ENCODE peak calls at places on chromosome 2, in four cellular contexts. V is stomach, X is left ventricle myocardium inferior, N is pancreas. G is an unnamed sample.

GRCh38 chr2:176088048-176088936 is 4.2 kb upstream of the HOXD13 start:
- DNase-seq in V (peak; percentile 54), X (peak; percentile 53), N (peak; percentile 82), G (peak; percentile 59)

GRCh38 chr2:9422321-9423099 is 818 bp downstream of the ITGB1BP1 start:
- DNase-seq in V (peak; percentile 41), X (peak; percentile 39), N (peak; percentile 74), G (peak; percentile 34)

GRCh38 chr2:234677758-234678538 is 181.1 kb upstream of the ARL4C start:
- DNase-seq in V (no peak), X (no peak), N (no peak), G (no peak)

GRCh38 chr2:239991689-239992314 is 33.3 kb downstream of the NDUFA10 start:
- DNase-seq in V (no peak), X (no peak), N (no peak), G (no peak)

GRCh38 chr2:208015475-208015874 is 9.9 kb downstream of the PLEKHM3 start:
- DNase-seq in V (no peak), X (no peak), N (no peak), G (no peak)

GRCh38 chr2:64762301-64762997 is 108.7 kb upstream of the SERTAD2 start:
- DNase-seq in V (no peak), X (no peak), N (no peak), G (no peak)

GRCh38 chr2:241507430-241508239 is 749 bp downstream of the STK25 start:
- DNase-seq in V (peak; percentile 47), X (peak; percentile 31), N (peak; percentile 80), G (peak; percentile 32)

GRCh38 chr2:134869941-134870736 is 31.7 kb downstream of the ACMSD start:
- DNase-seq in V (no peak), X (peak; percentile 27), N (no peak), G (peak; percentile 13)

GRCh38 chr2:69693472-69694450 is 48.2 kb upstream of the ANXA4 start:
- DNase-seq in V (no peak), X (no peak), N (no peak), G (no peak)

GRCh38 chr2:60407398-60407797 is 146.1 kb downstream of the BCL11A start:
- DNase-seq in V (no peak), X (no peak), N (no peak), G (no peak)

GRCh38 chr2:225766431-225766830 is 366.9 kb downstream of the NYAP2 start:
- DNase-seq in V (no peak), X (no peak), N (no peak), G (no peak)

GRCh38 chr2:587371-587960 is 89.7 kb downstream of the TMEM18 start:
- DNase-seq in V (no peak), X (no peak), N (no peak), G (no peak)

GRCh38 chr2:218168635-218169462 is 2.1 kb upstream of the CXCR1 start:
- DNase-seq in V (peak; percentile 73), X (peak; percentile 29), N (peak; percentile 67), G (peak; percentile 26)

GRCh38 chr2:18701981-18702380 is 112.6 kb upstream of the NT5C1B start:
- DNase-seq in V (no peak), X (no peak), N (no peak), G (no peak)

DNA sequence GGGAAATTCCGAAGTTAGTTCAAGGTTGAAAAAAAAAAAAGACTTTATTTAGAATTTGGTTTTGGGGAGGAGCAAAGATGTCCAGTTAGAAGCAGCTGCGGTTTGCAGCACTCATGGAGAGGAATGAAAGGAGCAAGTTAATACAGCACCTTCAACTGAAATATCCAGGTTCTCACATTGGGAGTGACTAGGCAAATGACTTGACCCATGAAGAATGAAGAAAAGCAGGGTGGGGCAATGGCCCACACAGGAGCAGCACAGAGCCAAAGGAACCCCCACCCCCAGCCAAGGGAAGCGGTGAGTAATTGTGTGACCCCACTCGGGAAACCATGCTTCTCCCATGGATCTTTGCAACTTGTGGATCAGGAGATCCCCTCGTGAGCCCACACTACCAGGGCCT is 32.8 kb downstream of the ZNF892 start:
- DNase-seq in V (no peak), X (no peak), N (no peak), G (no peak)
- H3K9me3 ChIP-seq in V (peaks cover 13% of the 10 kb centered on the region), X (peaks cover 86% of the 10 kb centered on the region), N (no peaks in the 10 kb centered on the region), G (peaks cover 45% of the 10 kb centered on the region)

DNA sequence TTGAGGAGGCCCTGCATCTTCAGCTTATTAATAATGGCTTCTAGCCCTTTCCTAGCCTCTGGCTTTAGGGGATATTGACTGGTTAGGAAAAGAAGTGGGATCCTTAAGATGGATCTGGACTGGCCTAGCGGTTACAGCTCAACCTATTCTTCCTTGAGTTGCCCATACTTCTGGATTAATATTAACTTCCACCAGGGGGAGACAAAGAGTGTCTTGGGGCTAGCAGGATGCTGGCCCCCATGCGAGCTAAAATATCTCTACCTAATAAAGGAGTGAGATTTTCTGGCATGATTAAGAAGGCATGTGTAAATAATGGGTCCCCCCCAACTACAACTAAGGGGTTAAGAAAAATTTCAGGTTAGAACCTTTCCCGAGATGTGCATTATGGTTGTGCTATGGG is 23.2 kb upstream of the PLA2R1 start:
- DNase-seq in V (no peak), X (no peak), N (no peak), G (no peak)
- TF ChIP-seq CTCF in V (no peak), X (no peak), N (no peak), G (no peak)

GRCh38 chr2:151824886-151825285 is 3.3 kb downstream of the ARL5A start:
- DNase-seq in V (no peak), X (no peak), N (no peak), G (no peak)
- H3K4me1 ChIP-seq in V (peaks cover 57% of the 10 kb centered on the region), X (peaks cover 86% of the 10 kb centered on the region), N (peaks cover 7% of the 10 kb centered on the region), G (peaks cover 65% of the 10 kb centered on the region)

GRCh38 chr2:140416577-140416976 is 1636.4 kb upstream of the NXPH2 start:
- DNase-seq in V (no peak), X (no peak), N (no peak), G (no peak)
- H3K9me3 ChIP-seq in V (no peaks in the 10 kb centered on the region), X (peaks cover 8% of the 10 kb centered on the region), N (no peaks in the 10 kb centered on the region), G (no peaks in the 10 kb centered on the region)

DNA sequence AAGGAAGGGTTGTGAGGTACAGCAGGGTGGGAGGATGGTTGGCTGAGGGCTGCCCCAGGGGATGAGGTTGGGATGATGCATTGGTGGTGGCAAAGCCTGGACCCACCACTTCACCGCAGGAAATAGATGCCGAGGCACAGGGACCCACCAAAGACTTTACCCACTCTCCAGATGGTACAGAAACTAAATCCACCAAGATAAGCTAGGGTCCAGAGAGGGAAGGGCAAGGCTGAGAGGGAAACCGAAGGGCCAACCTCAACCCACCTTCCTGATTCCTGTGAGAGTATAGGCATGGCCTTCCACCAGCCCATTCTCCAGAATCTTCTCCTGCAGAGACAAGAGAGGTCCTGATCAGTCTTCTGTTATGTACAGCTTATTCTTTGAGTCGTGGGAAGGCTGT is 18.1 kb downstream of the CAPN14 start:
- DNase-seq in V (no peak), X (no peak), N (no peak), G (no peak)
- TF ChIP-seq CTCF in V (no peak), X (no peak), N (no peak), G (no peak)

GRCh38 chr2:127406454-127406853 is 11.8 kb upstream of the PROC start:
- DNase-seq in V (no peak), X (no peak), N (no peak), G (no peak)

GRCh38 chr2:127407661-127408003 is 10.6 kb upstream of the PROC start:
- DNase-seq in V (no peak), X (no peak), N (no peak), G (no peak)

GRCh38 chr2:127408004-127408806 is 10.0 kb upstream of the PROC start:
- DNase-seq in V (peak; percentile 95), X (peak; percentile 92), N (peak; percentile 99), G (peak; percentile 94)

GRCh38 chr2:127408807-127409099 is 9.5 kb upstream of the PROC start:
- DNase-seq in V (no peak), X (no peak), N (no peak), G (no peak)

DNA sequence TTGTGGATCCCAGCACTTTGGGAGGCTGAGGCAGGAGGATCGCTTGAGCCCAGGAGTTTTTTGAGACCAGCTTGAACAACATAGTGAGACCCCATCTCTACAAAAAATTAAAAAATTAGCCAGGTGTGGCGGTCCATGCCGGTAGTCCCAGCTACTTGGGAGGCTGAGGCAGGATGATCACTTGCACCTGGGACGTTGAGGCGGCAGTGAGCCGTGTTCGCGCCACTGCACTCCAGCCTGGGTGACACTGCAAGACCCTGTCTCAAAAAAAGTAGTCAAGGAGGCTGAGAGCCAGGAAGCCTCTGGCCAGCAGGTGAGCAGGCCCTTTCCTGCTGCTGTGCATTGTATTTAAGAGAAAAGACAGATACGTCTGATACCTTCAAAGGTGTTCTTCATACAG is 11.1 kb upstream of the PROC start:
- DNase-seq in V (no peak), X (no peak), N (no peak), G (no peak)
- H3K4me1 ChIP-seq in V (peaks cover 58% of the 10 kb centered on the region), X (peaks cover 55% of the 10 kb centered on the region), N (no peaks in the 10 kb centered on the region), G (peaks cover 18% of the 10 kb centered on the region)

GRCh38 chr2:125526093-125526492 is 1129.9 kb upstream of the GYPC start:
- DNase-seq in V (no peak), X (no peak), N (no peak), G (no peak)
- H3K9me3 ChIP-seq in V (no peaks in the 10 kb centered on the region), X (peaks cover 6% of the 10 kb centered on the region), N (no peaks in the 10 kb centered on the region), G (no peaks in the 10 kb centered on the region)

GRCh38 chr2:172462393-172463381 is 35.3 kb downstream of the ITGA6 start:
- DNase-seq in V (no peak), X (no peak), N (no peak), G (no peak)
- TF ChIP-seq CTCF in V (no peak), X (no peak), N (no peak), G (no peak)

G was measured in heart right ventricle.